ENCODE peak calls at places on chromosomes 16 and 17, in seven cellular contexts. V is body of pancreas, Y is adrenal gland, Q is epithelial cell of proximal tubule, S is heart left ventricle, W is A549, M is stomach. I is an unnamed sample.

GRCh38 chr17:36048061-36048460 is 16.0 kb upstream of the CCL18 start:
- DNase-seq in M (no peak), Y (no peak), S (no peak), V (no peak), Q (no peak), W (no peak), I (no peak)

GRCh38 chr17:45170976-45171337 is 9.3 kb downstream of the HEXIM2 start:
- DNase-seq in Q (no peak), W (peak), S (peak), V (peak), Y (peak), M (peak), I (no peak)

GRCh38 chr16:67101683-67102082 is 8.1 kb upstream of the PHAF1 start:
- DNase-seq in V (no peak), W (no peak), Y (no peak), S (no peak), M (no peak), Q (no peak), I (no peak)

GRCh38 chr17:77324227-77324626 is 183.5 kb downstream of the SEC14L1 start:
- DNase-seq in Q (no peak), Y (peak), V (no peak), M (peak), W (no peak), S (no peak), I (no peak)

GRCh38 chr17:53319947-53320346 is 502.8 kb upstream of the KIF2B start:
- DNase-seq in Y (no peak), Q (no peak), M (no peak), W (no peak), V (no peak), S (no peak), I (no peak)

GRCh38 chr17:55246583-55246982 is 18.2 kb upstream of the HLF start:
- DNase-seq in Y (no peak), M (no peak), V (no peak), W (no peak), S (no peak), Q (no peak), I (no peak)

GRCh38 chr17:27224526-27225315 is 69.2 kb upstream of the WSB1 start:
- DNase-seq in M (no peak), Q (no peak), W (no peak), V (no peak), S (no peak), Y (no peak), I (no peak)

GRCh38 chr17:45274033-45274432 is 12.1 kb upstream of the SPATA32 start:
- DNase-seq in M (no peak), S (no peak), V (no peak), Y (no peak), Q (no peak), W (no peak), I (no peak)

GRCh38 chr16:57325458-57325857 is 33.1 kb upstream of the CCL22 start:
- DNase-seq in M (no peak), S (no peak), Y (no peak), Q (no peak), W (no peak), V (no peak), I (no peak)

DNA sequence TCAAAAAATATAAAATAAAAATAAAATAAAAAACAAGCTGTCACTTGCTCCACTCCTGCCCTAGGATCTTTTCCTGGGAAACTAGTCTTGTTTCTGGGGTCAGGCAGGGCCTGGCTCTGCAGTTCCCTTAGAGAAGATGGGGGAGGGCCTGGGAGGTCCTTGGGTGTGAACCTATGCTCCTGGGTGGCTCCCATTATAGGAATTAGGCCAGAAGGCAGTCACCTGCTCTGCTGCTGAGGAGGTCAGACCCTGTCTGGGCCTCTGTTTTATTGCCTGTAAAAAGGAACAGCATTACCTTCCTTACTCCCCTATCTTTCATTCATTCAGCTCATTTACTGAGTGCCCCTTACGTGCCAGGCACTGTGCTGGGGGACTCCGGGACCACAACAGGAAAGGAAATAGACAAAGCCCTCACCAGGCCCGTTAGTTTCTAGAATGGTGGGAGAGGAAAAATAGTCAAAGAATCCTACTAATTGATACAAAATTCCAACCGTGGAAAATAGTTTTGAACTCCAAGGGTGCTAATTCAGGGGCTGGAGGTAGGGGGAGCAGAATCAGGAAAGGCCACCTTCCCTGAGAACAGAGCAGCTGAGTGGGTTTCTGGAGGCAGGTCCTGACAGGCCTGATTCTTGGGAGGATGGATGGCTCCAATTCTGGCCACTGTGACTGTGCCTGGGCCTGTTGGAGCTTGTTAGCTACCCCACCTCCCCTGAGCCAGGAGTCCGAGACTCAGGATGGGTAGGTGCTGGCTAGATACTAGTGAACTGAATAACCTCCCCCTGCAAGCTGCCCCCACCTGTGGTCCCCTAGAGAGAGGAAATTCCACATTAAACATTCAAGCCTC is 1.3 kb upstream of the SLC46A1 start:
- DNase-seq in W (no peak), M (no peak), V (no peak), Q (no peak), Y (no peak), S (no peak), I (no peak)
- TF ChIP-seq CTCF in W (no peak), M (no peak), V (no peak), Q (no peak), Y (no peak), S (no peak), I (no peak)

GRCh38 chr17:7220593-7221280 is 999 bp downstream of the ACADVL start:
- DNase-seq in W (peak), Q (no peak), Y (peak), S (peak), M (peak), V (peak), I (peak)
- TF ChIP-seq CTCF in W (peak), Q (peak), Y (peak), S (peak), M (peak), V (no peak), I (peak)

GRCh38 chr17:34024303-34025178 is 230.5 kb upstream of the CCL2 start:
- DNase-seq in V (no peak), Q (no peak), M (no peak), W (no peak), Y (no peak), S (no peak), I (no peak)

GRCh38 chr17:34025179-34025551 is 229.9 kb upstream of the CCL2 start:
- DNase-seq in M (peak), S (no peak), Q (no peak), W (no peak), Y (no peak), V (no peak), I (no peak)
- TF ChIP-seq CTCF in M (no peak), S (peak), Q (no peak), W (no peak), Y (no peak), V (no peak), I (no peak)

DNA sequence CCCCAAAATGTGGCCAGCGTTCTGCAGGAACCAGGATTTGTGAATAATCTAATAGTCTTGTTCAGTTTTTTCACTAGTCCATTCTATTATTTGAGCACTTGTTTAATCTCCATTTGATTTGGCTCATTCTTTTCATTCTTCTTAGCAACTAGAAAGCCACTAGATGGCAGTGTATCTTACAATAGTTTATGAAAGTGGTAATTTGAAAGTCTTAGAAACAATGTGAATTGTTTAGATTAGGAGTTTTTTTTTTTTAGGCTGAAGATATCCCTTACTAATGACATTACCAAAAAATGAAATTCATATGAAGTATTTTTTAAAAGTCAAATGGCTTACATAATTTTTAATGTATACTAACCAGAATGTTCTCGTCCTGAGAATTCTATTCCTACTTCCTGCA is 6.7 kb downstream of the ERI2 start:
- DNase-seq in S (no peak), M (no peak), W (no peak), Y (no peak), V (no peak), Q (peak), I (no peak)
- TF ChIP-seq CTCF in S (peak), M (peak), W (peak), Y (peak), V (no peak), Q (peak), I (peak)